ENCODE peak calls at places on chromosomes 16 and 17, in seven cellular contexts. E is SK-N-SH, C is H9, Q is psoas muscle, X is ascending aorta, L is A549, P is substantia nigra. H is an unnamed sample.

GRCh38 chr16:9500872-9501271 is 409.4 kb downstream of the HAPSTR1 start:
- DNase-seq in X (no peak), L (no peak), C (no peak), P (no peak), E (no peak), Q (no peak), H (no peak)

GRCh38 chr17:73932216-73932749 is 271.2 kb upstream of the RPL38 start:
- DNase-seq in Q (no peak), E (no peak), X (no peak), L (no peak), P (no peak), C (no peak), H (no peak)

GRCh38 chr17:80995131-80995530 is 3.5 kb downstream of the CHMP6 start:
- DNase-seq in P (no peak), E (peak; percentile 23), Q (no peak), X (no peak), L (no peak), C (no peak), H (no peak)

GRCh38 chr16:84898447-84898846 is 78.7 kb downstream of the CRISPLD2 start:
- DNase-seq in L (peak; percentile 22), P (no peak), C (no peak), X (no peak), Q (no peak), E (no peak), H (no peak)

GRCh38 chr17:63439682-63440081 is 6.4 kb downstream of the CYB561 start:
- DNase-seq in Q (no peak), C (no peak), L (no peak), P (no peak), X (no peak), E (no peak), H (no peak)

GRCh38 chr17:50565559-50566350 is 5.2 kb downstream of the CACNA1G start:
- DNase-seq in X (no peak), Q (no peak), L (peak; percentile 69), E (peak; percentile 94), C (no peak), P (no peak), H (no peak)

GRCh38 chr16:55418586-55418985 is 60.4 kb upstream of the MMP2 start:
- DNase-seq in L (no peak), X (no peak), P (no peak), C (peak; percentile 35), Q (no peak), E (no peak), H (no peak)

GRCh38 chr16:56888806-56889205 is 23.8 kb downstream of the SLC12A3 start:
- DNase-seq in P (no peak), Q (no peak), L (no peak), C (no peak), E (no peak), X (no peak), H (no peak)

GRCh38 chr16:8936421-8936820 is 27.3 kb downstream of the USP7 start:
- DNase-seq in X (no peak), Q (no peak), L (peak; percentile 56), P (no peak), E (peak; percentile 68), C (peak; percentile 79), H (peak; percentile 45)

GRCh38 chr17:16933317-16934132 is 38.4 kb downstream of the TNFRSF13B start:
- DNase-seq in L (no peak), E (no peak), C (peak; percentile 34), P (no peak), Q (peak; percentile 58), X (peak; percentile 31), H (no peak)

GRCh38 chr16:79756571-79756970 is 156.0 kb upstream of the MAF start:
- DNase-seq in Q (no peak), C (no peak), P (no peak), E (no peak), L (no peak), X (no peak), H (no peak)

GRCh38 chr17:42329025-42329976 is 41.0 kb downstream of the STAT5A start:
- DNase-seq in P (no peak), E (no peak), L (peak; percentile 95), C (peak; percentile 95), X (no peak), Q (no peak), H (no peak)
- H3K27ac ChIP-seq in P (peak overlapping the region; percentile 12), E (peak overlapping the region; percentile 81), L (peak overlapping the region; percentile 86), C (peak overlapping the region; percentile 97), X (peak overlapping the region; percentile 64), Q (peak overlapping the region; percentile 56), H (no peak overlapping the region)

GRCh38 chr16:14364386-14365199 is 265.5 kb downstream of the PARN start:
- DNase-seq in X (no peak), P (no peak), C (no peak), E (no peak), Q (no peak), L (peak; percentile 99), H (no peak)
- H3K27ac ChIP-seq in X (no peak overlapping the region), P (no peak overlapping the region), C (no peak overlapping the region), E (no peak overlapping the region), Q (peak overlapping the region; percentile 89), L (peak overlapping the region; percentile 99), H (no peak overlapping the region)

GRCh38 chr17:71438631-71439146 is 682.1 kb upstream of the SOX9 start:
- DNase-seq in L (peak; percentile 84), E (peak; percentile 56), Q (no peak), C (no peak), X (no peak), P (no peak), H (no peak)
- H3K27ac ChIP-seq in L (peak overlapping the region; percentile 58), E (peak overlapping the region; percentile 78), Q (no peak overlapping the region), C (no peak overlapping the region), X (no peak overlapping the region), P (no peak overlapping the region), H (no peak overlapping the region)

GRCh38 chr17:41864498-41864836 is 756 bp downstream of the KLHL11 start:
- DNase-seq in E (no peak), C (no peak), L (no peak), Q (no peak), X (no peak), P (no peak), H (no peak)
- H3K27ac ChIP-seq in E (peak overlapping the region; percentile 72), C (no peak overlapping the region), L (peak overlapping the region; percentile 92), Q (peak overlapping the region; percentile 85), X (peak overlapping the region; percentile 92), P (peak overlapping the region; percentile 90), H (peak overlapping the region; percentile 86)

H was measured in effector memory CD4-positive, alpha-beta T cell.